ENCODE peak calls at places on chromosomes 7 and 10, in five cellular contexts. Z is GM12891, N is HCT116, X is esophagus squamous epithelium, B is A549. C is an unnamed sample.
A peak's percentile ranks its signal among the peaks of the same experiment; 100 is the strongest.

GRCh38 chr10:86961481-86962091 is 3.2 kb downstream of the SNCG start:
- DNase-seq in Z (no peak), N (no peak), X (no peak), B (no peak), C (peak; percentile 87)

GRCh38 chr10:12042409-12042796 is 206 bp downstream of the UPF2 start:
- DNase-seq in Z (peak; percentile 30), N (no peak), X (no peak), B (peak; percentile 26), C (peak; percentile 7)

GRCh38 chr10:78974409-78975317 is 94.1 kb upstream of the ZMIZ1 start:
- DNase-seq in Z (peak; percentile 51), N (peak; percentile 47), X (no peak), B (peak; percentile 82), C (peak; percentile 91)

GRCh38 chr7:33814958-33815735 is 90.2 kb upstream of the BMPER start:
- DNase-seq in Z (no peak), N (no peak), X (no peak), B (no peak), C (no peak)

GRCh38 chr10:43251664-43252165 is 15.2 kb downstream of the RASGEF1A start:
- DNase-seq in Z (no peak), N (no peak), X (no peak), B (no peak), C (no peak)

GRCh38 chr7:129351320-129351719 is 82.9 kb upstream of the STRIP2 start:
- DNase-seq in Z (no peak), N (no peak), X (no peak), B (no peak), C (no peak)

GRCh38 chr7:28036748-28037147 is 143.8 kb downstream of the JAZF1 start:
- DNase-seq in Z (no peak), N (no peak), X (no peak), B (no peak), C (no peak)

GRCh38 chr7:117259626-117260025 is 63.2 kb downstream of the WNT2 start:
- DNase-seq in Z (no peak), N (no peak), X (no peak), B (no peak), C (no peak)

GRCh38 chr7:134847834-134848233 is 68.4 kb downstream of the CALD1 start:
- DNase-seq in Z (no peak), N (no peak), X (no peak), B (no peak), C (no peak)

GRCh38 chr7:126178865-126179264 is 1073.9 kb downstream of the GRM8 start:
- DNase-seq in Z (no peak), N (no peak), X (no peak), B (no peak), C (no peak)

GRCh38 chr10:14405076-14406065 is 74.6 kb upstream of the FRMD4A start:
- DNase-seq in Z (no peak), N (no peak), X (no peak), B (no peak), C (peak; percentile 12)

GRCh38 chr7:139618482-139619366 is 95.2 kb downstream of the CLEC2L start:
- DNase-seq in Z (no peak), N (peak; percentile 19), X (no peak), B (peak; percentile 63), C (peak; percentile 11)

GRCh38 chr10:50514995-50515394 is 108.8 kb downstream of the SGMS1 start:
- DNase-seq in Z (no peak), N (no peak), X (no peak), B (no peak), C (no peak)

GRCh38 chr7:128398016-128398840 is 11.6 kb downstream of the IMPDH1 start:
- DNase-seq in Z (no peak), N (no peak), X (no peak), B (peak; percentile 74), C (peak; percentile 70)

GRCh38 chr7:141954334-141954733 is 7.6 kb upstream of the CLEC5A start:
- DNase-seq in Z (no peak), N (no peak), X (no peak), B (no peak), C (no peak)

DNA sequence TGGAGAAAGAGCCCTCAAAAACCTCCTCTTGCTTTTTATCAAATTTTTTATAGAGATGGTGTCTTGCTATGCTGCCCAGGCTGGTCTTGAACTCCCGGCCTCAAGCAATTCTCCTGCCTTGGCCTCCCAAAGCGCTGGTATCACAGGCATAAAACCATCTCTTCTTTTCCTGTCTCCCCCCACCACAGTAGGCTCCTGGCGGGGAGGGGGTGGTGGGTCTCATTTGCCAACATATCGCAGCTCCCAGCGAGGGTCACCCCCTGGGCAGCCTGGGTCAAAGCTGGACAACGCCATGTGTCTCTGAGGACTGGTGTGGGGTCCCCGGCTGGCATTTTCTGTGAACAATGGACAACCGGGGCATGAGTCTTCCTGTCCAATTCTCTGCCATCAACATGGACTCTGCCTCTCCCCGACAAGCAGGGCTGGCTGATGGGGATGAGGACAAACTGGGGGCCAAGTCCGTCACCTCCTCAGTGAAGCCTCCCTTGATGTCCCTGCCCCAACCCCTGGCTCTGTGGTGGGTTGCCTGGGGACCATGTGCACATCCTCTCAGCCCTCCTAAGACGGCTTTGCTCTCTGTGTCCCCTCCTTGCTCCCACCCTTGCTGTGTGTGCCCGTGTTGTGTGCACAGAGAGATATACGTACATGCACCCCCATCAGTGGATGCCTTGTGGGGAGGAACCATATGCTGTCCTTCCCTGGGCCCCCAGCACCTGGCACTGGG is 86.4 kb upstream of the GNA12 start:
- DNase-seq in Z (no peak), N (no peak), X (no peak), B (no peak), C (no peak)
- TF ChIP-seq POLR2A in Z (no peak), N (no peak), X (no peak), B (no peak), C (no peak)

GRCh38 chr7:101321491-101322401 is at the start of gene IFT22:
- DNase-seq in Z (peak; percentile 98), N (peak; percentile 66), X (peak; percentile 54), B (peak; percentile 86), C (peak; percentile 84)
- TF ChIP-seq POLR2A in Z (peak; percentile 41), N (peak; percentile 41), X (no peak), B (peak; percentile 63), C (peak; percentile 68)

GRCh38 chr7:47292832-47293309 is 289.0 kb downstream of the TNS3 start:
- DNase-seq in Z (no peak), N (no peak), X (no peak), B (no peak), C (no peak)
- TF ChIP-seq POLR2A in Z (no peak), N (no peak), X (no peak), B (no peak), C (no peak)

GRCh38 chr10:116554628-116555027 is 8.9 kb downstream of the PNLIP start:
- DNase-seq in Z (no peak), N (no peak), X (no peak), B (no peak), C (no peak)
- TF ChIP-seq POLR2A in Z (no peak), N (no peak), X (no peak), B (no peak), C (no peak)

DNA sequence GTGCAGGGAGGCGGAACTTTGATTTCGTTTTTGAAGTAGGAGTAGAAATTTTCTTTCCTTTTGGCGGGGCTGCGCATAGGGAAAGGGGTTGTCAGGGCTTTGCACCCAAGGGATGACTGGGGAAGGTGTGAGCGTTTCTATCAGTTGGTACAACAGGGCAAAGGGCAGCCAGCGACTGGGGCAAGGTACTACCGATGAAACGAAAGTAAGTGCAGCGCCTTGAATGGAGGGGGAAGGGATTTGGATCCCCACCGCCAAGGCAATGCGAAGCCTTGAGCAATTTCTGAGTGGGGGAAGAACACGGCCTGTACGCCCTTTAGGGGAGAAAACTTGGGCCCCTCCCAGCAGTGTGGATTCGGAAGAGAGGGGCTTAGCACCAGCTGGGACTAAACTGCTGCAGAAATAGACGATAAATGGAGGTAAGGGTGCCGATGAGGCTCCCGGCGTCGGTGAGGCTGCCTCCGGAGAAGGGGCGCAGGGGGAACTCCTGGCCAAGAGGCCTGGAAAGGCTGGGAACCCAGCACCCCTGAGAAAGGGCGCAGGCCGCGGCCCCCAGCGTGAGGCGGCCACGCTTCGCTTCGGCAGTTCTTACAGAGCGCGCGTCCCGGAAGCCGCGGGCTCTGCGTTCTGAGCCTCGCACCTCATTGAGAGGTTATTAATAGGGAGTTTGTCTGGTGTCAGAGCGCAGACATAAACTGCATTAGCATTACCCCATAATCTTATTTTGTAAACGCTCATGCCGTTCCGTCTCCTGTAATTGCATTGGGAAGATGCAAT is 10.0 kb upstream of the TLX1 start:
- DNase-seq in Z (no peak), N (no peak), X (no peak), B (no peak), C (no peak)
- TF ChIP-seq POLR2A in Z (no peak), N (no peak), X (no peak), B (no peak), C (no peak)

GRCh38 chr10:1464866-1465265 is 272.5 kb downstream of the ADARB2 start:
- DNase-seq in Z (no peak), N (no peak), X (no peak), B (no peak), C (no peak)
- TF ChIP-seq POLR2A in Z (no peak), N (no peak), X (no peak), B (no peak), C (no peak)

GRCh38 chr7:18520450-18521235 is 25.1 kb downstream of the HDAC9 start:
- DNase-seq in Z (no peak), N (no peak), X (no peak), B (no peak), C (no peak)
- TF ChIP-seq POLR2A in Z (peak; percentile 49), N (no peak), X (no peak), B (no peak), C (no peak)

GRCh38 chr7:12747687-12748306 is 60.4 kb downstream of the ARL4A start:
- DNase-seq in Z (no peak), N (no peak), X (no peak), B (no peak), C (no peak)
- TF ChIP-seq POLR2A in Z (no peak), N (no peak), X (no peak), B (no peak), C (no peak)

GRCh38 chr7:25643770-25644394 is 415.6 kb upstream of the NPVF start:
- DNase-seq in Z (no peak), N (no peak), X (no peak), B (no peak), C (no peak)
- TF ChIP-seq POLR2A in Z (no peak), N (no peak), X (no peak), B (no peak), C (no peak)

GRCh38 chr10:63629363-63630084 is 108.3 kb downstream of the REEP3 start:
- DNase-seq in Z (peak; percentile 32), N (peak; percentile 97), X (peak; percentile 44), B (peak; percentile 86), C (peak; percentile 81)
- TF ChIP-seq POLR2A in Z (no peak), N (no peak), X (no peak), B (no peak), C (no peak)

C was measured in H54.